ENCODE peak calls at places on chromosome 9, in five cellular contexts. E is endodermal cell, Q is WERI-Rb-1, J is A549, B is tibial artery. V is an unnamed sample.

GRCh38 chr9:32401471-32401870 is 17.0 kb downstream of the ACO1 start:
- DNase-seq in E (no peak), Q (no peak), J (no peak), B (no peak), V (no peak)

GRCh38 chr9:34338664-34339063 is 9.3 kb downstream of the NUDT2 start:
- DNase-seq in E (no peak), Q (no peak), J (no peak), B (no peak), V (no peak)

GRCh38 chr9:21096172-21096900 is 18.6 kb upstream of the IFNB1 start:
- DNase-seq in E (no peak), Q (no peak), J (no peak), B (no peak), V (no peak)

GRCh38 chr9:83355729-83356128 is 182.5 kb downstream of the FRMD3 start:
- DNase-seq in E (no peak), Q (no peak), J (no peak), B (no peak), V (no peak)

GRCh38 chr9:7056237-7056636 is 298.5 kb downstream of the KDM4C start:
- DNase-seq in E (no peak), Q (no peak), J (no peak), B (no peak), V (no peak)

GRCh38 chr9:128901822-128902221 is 19.0 kb upstream of the PHYHD1 start:
- DNase-seq in E (no peak), Q (no peak), J (no peak), B (no peak), V (no peak)

GRCh38 chr9:135282001-135282731 is 194.7 kb downstream of the OLFM1 start:
- DNase-seq in E (no peak), Q (no peak), J (peak), B (no peak), V (peak)

GRCh38 chr9:110952018-110952864 is 86.0 kb downstream of the LPAR1 start:
- DNase-seq in E (no peak), Q (no peak), J (no peak), B (no peak), V (no peak)

GRCh38 chr9:31697956-31698355 is 686.5 kb upstream of the ACO1 start:
- DNase-seq in E (no peak), Q (no peak), J (no peak), B (no peak), V (no peak)

GRCh38 chr9:124511426-124511840 is 4.2 kb upstream of the NR5A1 start:
- DNase-seq in E (peak), Q (peak), J (no peak), B (no peak), V (no peak)

GRCh38 chr9:87479801-87480201 is 17.9 kb upstream of the DAPK1 start:
- DNase-seq in E (no peak), Q (no peak), J (no peak), B (peak), V (no peak)

GRCh38 chr9:127224178-127224882 is 40.2 kb upstream of the GARNL3 start:
- DNase-seq in E (peak), Q (peak), J (peak), B (peak), V (peak)
- TF ChIP-seq CTCF in E (peak), Q (no peak), J (no peak), B (peak), V (no peak)

GRCh38 chr9:112754578-112754977 is 4.0 kb downstream of the SNX30 start:
- DNase-seq in E (peak), Q (no peak), J (no peak), B (no peak), V (no peak)

GRCh38 chr9:112755059-112755458 is 4.5 kb downstream of the SNX30 start:
- DNase-seq in E (peak), Q (no peak), J (no peak), B (no peak), V (no peak)

GRCh38 chr9:112755675-112756074 is 5.1 kb downstream of the SNX30 start:
- DNase-seq in E (no peak), Q (no peak), J (no peak), B (no peak), V (no peak)

GRCh38 chr9:112757940-112758339 is 7.4 kb downstream of the SNX30 start:
- DNase-seq in E (no peak), Q (no peak), J (no peak), B (no peak), V (no peak)

GRCh38 chr9:112757300-112757883 is 6.8 kb downstream of the SNX30 start:
- DNase-seq in E (no peak), Q (no peak), J (no peak), B (no peak), V (no peak)
- H3K27ac ChIP-seq in E (no peak), Q (no peak), J (no peak), B (no peak), V (no peak)

GRCh38 chr9:126511426-126511825 is 102.3 kb upstream of the LMX1B start:
- DNase-seq in E (no peak), Q (no peak), J (no peak), B (no peak), V (no peak)
- H3K4me3 ChIP-seq in E (no peak), Q (no peak), J (no peak), B (no peak), V (no peak)

GRCh38 chr9:37784640-37785483 is at the start of gene EXOSC3:
- DNase-seq in E (peak), Q (peak), J (peak), B (peak), V (peak)
- TF ChIP-seq CTCF in E (no peak), Q (peak), J (no peak), B (no peak), V (no peak)

GRCh38 chr9:120876842-120877240 is at the start of gene PHF19:
- DNase-seq in E (peak), Q (no peak), J (peak), B (no peak), V (peak)

GRCh38 chr9:120875643-120875953 is 1.4 kb downstream of the PHF19 start:
- DNase-seq in E (no peak), Q (no peak), J (no peak), B (no peak), V (no peak)

GRCh38 chr9:120874861-120875565 is 2.0 kb downstream of the PHF19 start:
- DNase-seq in E (no peak), Q (no peak), J (no peak), B (no peak), V (no peak)

GRCh38 chr9:120877276-120878034 is 467 bp upstream of the PHF19 start:
- DNase-seq in E (peak), Q (peak), J (peak), B (peak), V (peak)

GRCh38 chr9:120875954-120876841 is 790 bp downstream of the PHF19 start:
- DNase-seq in E (peak), Q (peak), J (peak), B (peak), V (peak)
- H3K27ac ChIP-seq in E (peak), Q (peak), J (peak), B (peak), V (peak)

GRCh38 chr9:134024393-134024792 is 888 bp upstream of the BRD3OS start:
- DNase-seq in E (no peak), Q (no peak), J (no peak), B (no peak), V (no peak)
- H3K4me3 ChIP-seq in E (no peak), Q (no peak), J (peak), B (peak), V (peak)